ENCODE peak calls at places on chromosomes 16 and 17, in ten cellular contexts. A, O, I, F, Q, H, B, W, P and D are unnamed samples.

GRCh38 chr17:1252203-1252608 is 18.0 kb upstream of the BHLHA9 start:
- DNase-seq in Q (peak; percentile 43), P (no peak), I (no peak), H (peak; percentile 49), B (peak; percentile 31), O (no peak), A (peak; percentile 69), F (peak; percentile 43), W (no peak), D (peak; percentile 50)

GRCh38 chr17:30333503-30334240 is at the start of gene TMIGD1:
- DNase-seq in A (no peak), Q (no peak), P (no peak), I (no peak), B (no peak), H (no peak), O (no peak), W (no peak), F (no peak), D (no peak)

GRCh38 chr17:9725575-9725974 is 65.8 kb downstream of the DHRS7C start:
- DNase-seq in F (no peak), O (no peak), P (no peak), H (no peak), B (no peak), W (no peak), Q (no peak), A (no peak), I (no peak), D (no peak)

GRCh38 chr16:11610121-11610505 is 23.4 kb upstream of the LITAF start:
- DNase-seq in Q (no peak), A (no peak), W (peak; percentile 20), H (no peak), I (no peak), F (no peak), O (no peak), B (no peak), P (no peak), D (no peak)

GRCh38 chr16:22787456-22788189 is 26.3 kb upstream of the HS3ST2 start:
- DNase-seq in B (peak; percentile 16), F (no peak), P (no peak), Q (no peak), I (no peak), H (peak; percentile 95), W (no peak), O (peak; percentile 55), A (no peak), D (no peak)

GRCh38 chr17:63445065-63445464 is 1.0 kb downstream of the CYB561 start:
- DNase-seq in B (no peak), A (no peak), P (no peak), I (no peak), W (no peak), Q (no peak), O (no peak), H (no peak), F (no peak), D (no peak)

GRCh38 chr16:87017388-87018012 is 299.7 kb downstream of the C16orf95 start:
- DNase-seq in Q (no peak), B (no peak), O (peak; percentile 71), I (no peak), A (peak; percentile 86), W (no peak), P (peak; percentile 22), F (peak; percentile 83), H (peak; percentile 92), D (no peak)

GRCh38 chr16:80964351-80964750 is 42.3 kb downstream of the CMC2 start:
- DNase-seq in F (no peak), H (no peak), Q (no peak), A (no peak), B (no peak), I (no peak), O (no peak), P (no peak), W (no peak), D (no peak)

GRCh38 chr17:31803494-31804213 is 55.4 kb downstream of the COPRS start:
- DNase-seq in F (no peak), W (no peak), H (no peak), B (peak; percentile 61), I (no peak), A (no peak), Q (peak; percentile 28), O (no peak), P (no peak), D (no peak)

GRCh38 chr16:75733305-75734141 is 7.2 kb upstream of the CPHXL start:
- DNase-seq in Q (no peak), P (no peak), O (peak; percentile 54), F (peak; percentile 37), I (no peak), A (peak; percentile 71), H (peak; percentile 92), W (no peak), B (peak; percentile 28), D (no peak)

GRCh38 chr16:56871172-56871593 is 6.2 kb downstream of the SLC12A3 start:
- DNase-seq in A (peak; percentile 41), B (peak; percentile 45), W (no peak), F (peak; percentile 47), I (no peak), P (no peak), H (peak; percentile 34), Q (peak; percentile 65), O (no peak), D (no peak)

GRCh38 chr17:76335716-76336381 is 17.9 kb downstream of the PRPSAP1 start:
- DNase-seq in P (peak; percentile 56), O (no peak), W (no peak), A (no peak), Q (no peak), B (no peak), H (no peak), F (no peak), I (no peak), D (no peak)

DNA sequence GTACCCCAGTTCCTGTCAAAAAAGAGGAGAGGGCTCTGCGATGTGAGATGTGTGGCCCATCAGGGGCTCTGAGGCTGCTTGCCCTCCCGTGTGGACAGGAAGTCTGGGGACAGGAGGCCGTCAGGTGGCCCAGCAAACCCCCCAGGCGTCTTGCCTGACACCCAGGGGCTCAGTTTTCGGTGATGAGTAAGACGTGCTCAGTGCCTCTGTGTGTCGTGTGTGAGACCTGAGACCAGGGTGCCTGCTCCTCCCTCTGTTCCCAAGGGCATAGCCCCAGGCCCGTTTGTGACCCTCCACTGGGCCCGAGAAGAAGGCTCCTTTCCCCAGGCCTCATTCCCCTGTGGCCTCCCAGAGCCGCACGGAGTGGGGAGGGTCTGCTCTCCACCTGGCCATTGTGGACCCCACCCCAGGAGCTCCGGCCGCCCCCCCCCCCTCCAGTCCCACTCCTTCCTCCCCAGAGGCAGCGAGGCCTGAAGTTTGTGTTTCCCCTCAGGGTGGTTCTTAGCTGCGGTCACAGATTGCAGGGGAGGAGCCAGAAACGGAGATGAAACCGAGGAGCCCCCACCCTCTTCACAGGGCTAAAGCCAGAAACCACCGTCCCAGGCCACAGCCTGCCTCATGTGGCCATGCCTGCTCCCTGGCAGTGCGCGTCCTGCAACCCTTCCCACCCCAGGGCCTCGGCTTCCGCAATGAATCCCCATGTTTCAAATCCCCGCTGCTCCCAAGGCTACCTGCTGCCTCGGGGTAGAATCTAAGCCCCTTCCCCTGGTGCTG is 4.9 kb upstream of the ACTG1 start:
- DNase-seq in Q (no peak), B (peak; percentile 34), P (no peak), H (no peak), A (no peak), I (peak; percentile 14), O (no peak), W (peak; percentile 52), F (no peak), D (peak; percentile 56)
- TF ChIP-seq CTCF in Q (no peak), B (no peak), P (no peak), H (no peak), A (no peak), I (no peak), O (no peak), W (no peak), F (no peak), D (no peak)

DNA sequence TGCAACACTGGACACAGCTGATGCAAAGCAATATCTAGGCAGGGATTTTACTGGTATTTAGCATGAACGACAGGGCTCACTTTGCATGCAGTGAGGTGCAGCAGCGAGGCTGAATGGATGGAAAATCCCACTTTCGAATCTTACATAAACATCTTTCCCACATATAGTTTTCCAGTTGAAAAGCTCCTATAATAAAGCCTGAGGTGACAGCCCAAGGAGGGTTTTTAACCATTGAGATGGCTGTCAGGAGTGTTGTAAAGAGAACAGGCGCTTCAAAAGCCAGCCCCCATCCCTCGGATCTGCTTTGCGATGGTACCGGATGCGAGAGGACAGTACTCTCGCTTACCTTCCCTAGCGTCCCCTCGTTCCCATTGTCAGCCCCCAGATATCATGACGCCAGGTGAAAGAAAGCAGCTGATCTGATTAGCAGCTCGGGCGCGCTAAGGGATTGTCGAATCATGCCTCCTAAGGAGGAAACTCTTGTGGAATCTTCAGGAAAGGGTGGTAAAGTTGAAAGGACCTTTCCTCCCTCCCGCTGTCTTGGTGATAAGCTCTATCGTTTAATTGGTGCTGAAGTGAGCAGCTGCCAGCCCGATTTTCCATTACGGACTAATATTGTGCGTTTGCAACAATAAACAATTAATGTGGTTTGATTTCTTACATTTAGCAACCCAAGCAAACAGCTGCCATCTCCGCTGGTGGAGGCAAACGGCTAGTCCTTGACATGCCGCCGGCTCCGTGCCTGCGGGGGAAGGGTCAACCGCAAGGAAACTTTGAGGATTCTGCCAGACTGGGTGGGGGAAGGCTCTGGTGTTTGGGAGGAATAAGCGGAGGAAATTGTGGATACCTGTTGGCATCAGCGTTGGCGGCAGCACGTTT is 1.8 kb downstream of the CDH8 start:
- DNase-seq in I (peak; percentile 6), A (no peak), F (no peak), P (no peak), B (no peak), W (no peak), H (no peak), O (no peak), Q (no peak), D (no peak)
- H3K4me3 ChIP-seq in I (peak overlapping the region; percentile 52), A (no peak overlapping the region), F (no peak overlapping the region), P (peak overlapping the region; percentile 41), B (no peak overlapping the region), W (peak overlapping the region; percentile 37), H (no peak overlapping the region), O (peak overlapping the region; percentile 55), Q (no peak overlapping the region), D (peak overlapping the region; percentile 42)

DNA sequence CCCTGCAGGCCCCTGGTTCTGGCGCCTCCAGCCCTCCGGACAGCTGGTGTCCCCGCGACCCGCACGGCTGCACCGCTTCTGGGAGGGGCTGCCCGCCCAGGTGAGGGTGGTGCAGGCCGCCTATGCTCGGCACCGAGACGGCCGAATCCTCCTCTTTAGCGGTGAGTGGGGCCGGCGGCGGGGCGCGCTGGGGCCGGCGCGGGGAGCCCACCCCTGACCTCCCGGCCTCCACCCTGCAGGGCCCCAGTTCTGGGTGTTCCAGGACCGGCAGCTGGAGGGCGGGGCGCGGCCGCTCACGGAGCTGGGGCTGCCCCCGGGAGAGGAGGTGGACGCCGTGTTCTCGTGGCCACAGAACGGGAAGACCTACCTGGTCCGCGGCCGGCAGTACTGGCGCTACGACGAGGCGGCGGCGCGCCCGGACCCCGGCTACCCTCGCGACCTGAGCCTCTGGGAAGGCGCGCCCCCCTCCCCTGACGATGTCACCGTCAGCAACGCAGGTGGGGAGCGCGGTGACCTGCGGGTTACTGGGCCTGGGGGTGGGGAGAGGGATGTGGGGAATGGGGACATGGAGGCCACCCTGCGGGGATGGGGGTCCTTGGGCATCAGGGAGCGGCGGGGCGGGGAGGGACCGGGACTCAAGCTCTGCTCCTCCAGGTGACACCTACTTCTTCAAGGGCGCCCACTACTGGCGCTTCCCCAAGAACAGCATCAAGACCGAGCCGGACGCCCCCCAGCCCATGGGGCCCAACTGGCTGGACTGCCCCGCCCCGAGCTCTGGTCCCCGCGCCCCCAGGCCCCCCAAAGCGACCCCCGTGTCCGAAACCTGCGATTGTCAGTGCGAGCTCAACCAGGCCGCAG is 7.0 kb upstream of the IL32 start:
- DNase-seq in P (peak; percentile 71), I (peak; percentile 59), H (peak; percentile 16), F (peak; percentile 23), B (peak; percentile 84), O (no peak), W (peak; percentile 77), Q (peak; percentile 72), A (peak; percentile 39), D (no peak)
- TF ChIP-seq CTCF in P (no peak), I (no peak), H (no peak), F (no peak), B (no peak), O (no peak), W (no peak), Q (no peak), A (no peak), D (no peak)

GRCh38 chr17:28043296-28043695 is 819 bp downstream of the NLK start:
- DNase-seq in W (no peak), Q (no peak), I (no peak), F (no peak), O (no peak), B (no peak), H (no peak), P (no peak), A (no peak), D (no peak)
- H3K4me3 ChIP-seq in W (peak overlapping the region; percentile 89), Q (no peak overlapping the region), I (peak overlapping the region; percentile 0), F (peak overlapping the region; percentile 80), O (peak overlapping the region; percentile 39), B (no peak overlapping the region), H (no peak overlapping the region), P (no peak overlapping the region), A (no peak overlapping the region), D (peak overlapping the region; percentile 25)